ENCODE peak calls at places on chromosomes 4 and X, in ten cellular contexts. I is BE2C; N is vagina; W is SK-N-SH; R is CD8-positive, alpha-beta T cell; K is tibial artery; V is DND-41; S is IMR-90; Q is lower lobe of right lung; O is colonic mucosa. X is an unnamed sample. For H3K36me3, the result is how much of the 10 kb centered on the place peaks cover.

GRCh38 chr4:16663722-16664121 is 234.7 kb downstream of the LDB2 start:
- DNase-seq in I (no peak), N (no peak), W (no peak), R (no peak), K (no peak), V (no peak), S (no peak), Q (no peak), O (no peak), X (no peak)

GRCh38 chrX:112888916-112889315 is 48.3 kb upstream of the AMOT start:
- DNase-seq in I (no peak), N (no peak), W (no peak), R (no peak), K (no peak), V (peak), S (no peak), Q (no peak), O (no peak), X (no peak)

GRCh38 chrX:55135171-55135570 is 46.4 kb downstream of the PAGE2 start:
- DNase-seq in I (peak), N (no peak), W (peak), R (no peak), K (no peak), V (peak), S (peak), Q (no peak), O (peak), X (peak)

GRCh38 chr4:40931238-40931637 is 181.5 kb downstream of the NSUN7 start:
- DNase-seq in I (no peak), N (no peak), W (no peak), R (no peak), K (no peak), V (no peak), S (no peak), Q (no peak), O (no peak), X (no peak)

GRCh38 chr4:81207793-81208192 is 7.2 kb downstream of the PRKG2 start:
- DNase-seq in I (no peak), N (no peak), W (no peak), R (no peak), K (no peak), V (no peak), S (peak), Q (no peak), O (no peak), X (no peak)

GRCh38 chrX:20270557-20270880 is 3.8 kb upstream of the RPS6KA3 start:
- DNase-seq in I (no peak), N (no peak), W (no peak), R (no peak), K (no peak), V (no peak), S (peak), Q (no peak), O (no peak), X (no peak)

GRCh38 chr4:113604955-113605354 is 156.6 kb downstream of the CAMK2D start:
- DNase-seq in I (no peak), N (no peak), W (no peak), R (no peak), K (no peak), V (no peak), S (peak), Q (no peak), O (no peak), X (no peak)

GRCh38 chr4:23337292-23337691 is 552.6 kb downstream of the PPARGC1A start:
- DNase-seq in I (no peak), N (no peak), W (no peak), R (no peak), K (no peak), V (no peak), S (no peak), Q (no peak), O (no peak), X (no peak)

GRCh38 chr4:1871471-1872021 is 353 bp downstream of the NSD2 start:
- DNase-seq in I (no peak), N (no peak), W (peak), R (no peak), K (no peak), V (no peak), S (no peak), Q (no peak), O (peak), X (peak)

GRCh38 chr4:80096175-80096850 is 23.3 kb upstream of the ANTXR2 start:
- DNase-seq in I (no peak), N (no peak), W (no peak), R (no peak), K (no peak), V (no peak), S (no peak), Q (no peak), O (no peak), X (no peak)

GRCh38 chrX:50988649-50989048 is 78.1 kb downstream of the BMP15 start:
- DNase-seq in I (peak), N (no peak), W (peak), R (no peak), K (no peak), V (peak), S (peak), Q (no peak), O (peak), X (no peak)

GRCh38 chr4:64584981-64585557 is 175.8 kb upstream of the TECRL start:
- DNase-seq in I (peak), N (no peak), W (peak), R (no peak), K (no peak), V (peak), S (peak), Q (no peak), O (no peak), X (no peak)

GRCh38 chrX:31213941-31214340 is 142.1 kb upstream of the FTHL17 start:
- DNase-seq in I (peak), N (no peak), W (peak), R (no peak), K (no peak), V (no peak), S (peak), Q (no peak), O (no peak), X (no peak)

DNA sequence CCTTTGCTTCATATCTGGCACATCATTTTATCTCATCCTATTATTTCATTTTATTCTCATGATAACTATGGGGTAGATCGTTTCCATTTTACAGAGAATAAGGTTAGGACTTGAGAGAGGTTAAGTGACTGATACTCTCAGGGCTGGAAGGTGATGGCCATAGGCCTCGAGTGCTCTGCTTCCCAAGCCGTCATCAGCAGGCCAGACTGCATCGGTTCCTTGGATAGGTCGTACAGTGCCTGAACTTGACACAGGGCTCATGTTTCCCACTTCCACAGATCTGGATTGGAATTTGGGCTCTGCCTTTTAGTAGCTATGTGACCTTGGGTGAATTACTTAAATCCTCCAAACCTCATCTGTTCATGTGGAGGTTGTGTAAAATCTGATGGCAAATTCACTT is 81.4 kb downstream of the TMEM131L start:
- DNase-seq in I (no peak), N (no peak), W (no peak), R (no peak), K (no peak), V (no peak), S (no peak), Q (no peak), O (no peak), X (no peak)
- H3K36me3 ChIP-seq in I (under half), N (under half), W (under half), R (under half), K (under half), V (half or more), S (under half), Q (under half), O (under half), X (under half)

DNA sequence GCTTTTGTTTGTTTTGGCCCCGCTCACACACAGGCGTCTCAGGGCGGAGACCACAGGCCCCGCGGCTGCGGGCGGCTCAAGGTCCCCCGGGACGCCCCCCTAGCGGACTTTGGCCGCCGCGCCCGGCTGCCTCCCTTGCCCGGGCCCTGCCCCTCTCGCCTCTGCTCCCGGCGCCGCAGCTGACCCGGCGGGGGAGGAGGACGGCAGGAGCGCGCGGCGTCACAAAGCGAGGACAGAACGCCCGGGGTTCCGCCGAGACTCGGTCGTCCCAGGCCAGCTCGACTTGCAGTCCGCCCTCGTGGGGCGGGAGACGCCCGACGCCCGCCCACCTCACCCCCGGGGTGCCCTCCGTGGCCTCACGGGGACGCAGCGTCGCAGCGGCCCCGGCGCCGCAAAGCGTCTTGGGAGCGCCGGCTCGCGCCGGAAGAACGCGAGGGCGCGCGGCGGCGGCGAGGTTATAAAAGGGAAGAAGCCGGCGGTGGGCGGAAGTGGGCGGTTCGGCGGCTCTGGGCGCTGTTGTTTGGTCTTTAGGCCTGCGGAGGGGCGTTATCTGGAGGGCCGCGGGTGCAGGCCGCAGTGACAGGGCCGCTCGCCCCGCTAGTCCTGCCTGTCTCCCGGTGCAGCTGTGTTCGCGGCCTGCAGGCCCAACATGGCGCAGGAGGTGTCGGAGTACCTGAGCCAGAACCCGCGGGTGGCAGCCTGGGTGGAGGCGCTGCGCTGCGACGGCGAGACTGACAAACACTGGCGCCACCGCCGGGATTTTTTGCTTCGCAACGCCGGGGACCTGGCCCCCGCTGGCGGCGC is at the start of gene CDKN2AIP:
- DNase-seq in I (peak), N (peak), W (peak), R (peak), K (peak), V (peak), S (peak), Q (peak), O (peak), X (peak)
- TF ChIP-seq CTCF in I (peak), N (peak), W (peak), R (no peak), K (no peak), V (peak), S (no peak), Q (peak), O (no peak), X (no peak)

GRCh38 chr4:26891054-26891453 is 30.4 kb downstream of the STIM2 start:
- DNase-seq in I (no peak), N (no peak), W (no peak), R (no peak), K (no peak), V (no peak), S (no peak), Q (no peak), O (no peak), X (no peak)
- H3K36me3 ChIP-seq in I (under half), N (under half), W (under half), R (under half), K (under half), V (under half), S (under half), Q (under half), O (under half), X (under half)

GRCh38 chr4:5785806-5786680 is 75.0 kb downstream of the EVC start:
- DNase-seq in I (no peak), N (no peak), W (no peak), R (no peak), K (peak), V (no peak), S (peak), Q (no peak), O (no peak), X (no peak)

GRCh38 chr4:5782829-5783476 is 72.0 kb downstream of the EVC start:
- DNase-seq in I (no peak), N (no peak), W (no peak), R (no peak), K (peak), V (no peak), S (no peak), Q (no peak), O (no peak), X (no peak)

GRCh38 chr4:5784021-5784420 is 73.0 kb downstream of the EVC start:
- DNase-seq in I (no peak), N (no peak), W (no peak), R (no peak), K (peak), V (no peak), S (no peak), Q (no peak), O (no peak), X (no peak)

GRCh38 chr4:5783486-5783885 is 72.5 kb downstream of the EVC start:
- DNase-seq in I (no peak), N (no peak), W (no peak), R (no peak), K (peak), V (no peak), S (no peak), Q (no peak), O (no peak), X (no peak)

DNA sequence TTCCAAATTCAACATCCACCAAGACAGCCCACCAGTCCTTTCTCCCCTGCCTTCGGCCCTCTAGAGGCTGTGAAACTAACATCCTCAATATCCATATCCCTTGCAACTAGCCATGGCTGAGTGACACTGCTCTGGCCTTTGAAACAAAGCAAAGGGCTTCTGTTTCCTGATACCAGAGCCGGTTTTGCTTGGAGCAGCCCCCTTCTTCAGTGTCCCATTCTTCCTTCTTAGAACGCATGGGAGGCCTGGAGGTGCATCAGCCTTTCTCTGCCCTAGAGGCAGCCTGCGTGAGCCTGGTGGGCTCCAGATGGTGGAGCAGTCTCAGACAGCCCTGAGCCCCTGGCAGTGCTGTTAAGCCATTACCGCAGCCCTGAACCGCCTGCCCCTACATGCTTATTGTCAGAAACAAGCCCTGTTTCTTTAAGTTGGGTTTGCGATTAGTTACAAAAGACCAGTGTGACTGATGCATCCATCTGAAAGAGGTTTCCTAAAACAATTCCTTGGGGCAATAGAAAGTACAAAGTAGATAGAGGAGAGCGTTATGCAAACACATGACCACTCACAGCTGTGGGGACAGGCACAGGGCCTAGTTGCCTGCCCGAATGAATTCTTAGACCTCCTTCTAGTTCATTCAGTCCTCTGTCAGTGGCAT is 74.1 kb downstream of the EVC start:
- DNase-seq in I (no peak), N (no peak), W (no peak), R (no peak), K (peak), V (no peak), S (no peak), Q (no peak), O (no peak), X (no peak)
- TF ChIP-seq CTCF in I (no peak), N (no peak), W (no peak), R (no peak), K (no peak), V (no peak), S (no peak), Q (no peak), O (no peak), X (no peak)

GRCh38 chrX:1397441-1397840 is 5.5 kb upstream of the SLC25A6 start:
- DNase-seq in I (no peak), N (no peak), W (no peak), R (no peak), K (peak), V (no peak), S (no peak), Q (peak), O (no peak), X (no peak)
- H3K36me3 ChIP-seq in I (under half), N (under half), W (under half), R (under half), K (under half), V (half or more), S (under half), Q (under half), O (under half), X (under half)

GRCh38 chr4:144090744-144091143 is 49.8 kb downstream of the GYPA start:
- DNase-seq in I (no peak), N (no peak), W (no peak), R (no peak), K (no peak), V (no peak), S (no peak), Q (no peak), O (no peak), X (no peak)
- TF ChIP-seq CTCF in I (no peak), N (no peak), W (no peak), R (no peak), K (no peak), V (no peak), S (no peak), Q (no peak), O (no peak), X (no peak)

DNA sequence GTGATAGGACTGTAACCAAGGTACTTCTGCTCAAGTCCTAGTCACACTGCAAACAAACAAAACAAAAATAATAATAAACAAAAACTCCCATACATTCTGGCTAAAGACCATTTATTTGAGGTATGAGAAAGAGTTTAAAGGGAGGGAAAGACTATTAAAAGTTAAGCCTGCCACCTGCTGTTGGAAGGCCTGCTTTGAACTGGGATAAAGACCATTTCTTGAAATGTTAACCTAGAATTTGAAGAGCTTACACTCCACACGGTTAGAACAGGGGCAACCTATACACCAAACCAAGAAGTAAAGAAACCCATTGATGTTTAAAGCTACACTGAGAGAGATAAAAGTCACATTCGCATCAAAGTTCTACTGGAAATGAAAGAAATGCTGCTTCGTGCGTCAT is 548.7 kb upstream of the DIPK2B start:
- DNase-seq in I (no peak), N (no peak), W (no peak), R (no peak), K (no peak), V (no peak), S (no peak), Q (no peak), O (no peak), X (peak)
- H3K36me3 ChIP-seq in I (under half), N (under half), W (half or more), R (under half), K (under half), V (under half), S (under half), Q (under half), O (under half), X (under half)

GRCh38 chr4:182310316-182310715 is 67.1 kb downstream of the TENM3 start:
- DNase-seq in I (no peak), N (no peak), W (no peak), R (no peak), K (no peak), V (no peak), S (peak), Q (no peak), O (no peak), X (no peak)

GRCh38 chr4:182307746-182308145 is 64.5 kb downstream of the TENM3 start:
- DNase-seq in I (no peak), N (no peak), W (no peak), R (no peak), K (no peak), V (no peak), S (peak), Q (no peak), O (no peak), X (no peak)

GRCh38 chr4:182309877-182310276 is 66.7 kb downstream of the TENM3 start:
- DNase-seq in I (no peak), N (no peak), W (no peak), R (no peak), K (no peak), V (no peak), S (no peak), Q (no peak), O (no peak), X (no peak)

GRCh38 chr4:182303847-182304246 is 60.6 kb downstream of the TENM3 start:
- DNase-seq in I (no peak), N (no peak), W (no peak), R (no peak), K (no peak), V (no peak), S (no peak), Q (no peak), O (no peak), X (no peak)

GRCh38 chr4:182306792-182307507 is 63.7 kb downstream of the TENM3 start:
- DNase-seq in I (no peak), N (no peak), W (no peak), R (no peak), K (no peak), V (no peak), S (peak), Q (no peak), O (no peak), X (no peak)
- TF ChIP-seq CTCF in I (peak), N (no peak), W (peak), R (no peak), K (no peak), V (peak), S (peak), Q (no peak), O (no peak), X (no peak)

DNA sequence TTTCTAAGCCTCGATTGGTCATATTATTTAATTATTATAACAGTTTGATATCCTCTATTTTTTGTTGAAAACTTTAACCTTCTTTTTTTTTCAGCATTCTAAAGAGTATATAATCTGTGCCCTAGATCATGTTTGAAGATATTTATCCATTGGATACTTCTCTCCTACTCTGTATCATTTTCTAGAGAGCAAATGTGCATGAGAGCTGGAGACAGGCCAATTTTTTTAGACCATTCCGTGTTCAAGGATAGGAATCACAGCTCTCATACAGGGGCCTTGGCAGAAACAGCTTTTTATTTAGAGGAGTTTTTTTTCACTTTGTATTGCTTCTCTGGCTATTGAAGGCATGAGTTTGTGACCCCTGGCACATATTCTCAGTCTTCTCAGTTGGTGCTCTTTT is 57.7 kb upstream of the TBC1D14 start:
- DNase-seq in I (no peak), N (no peak), W (no peak), R (no peak), K (no peak), V (no peak), S (no peak), Q (no peak), O (no peak), X (no peak)
- H3K36me3 ChIP-seq in I (under half), N (under half), W (under half), R (under half), K (under half), V (half or more), S (under half), Q (under half), O (under half), X (under half)

GRCh38 chr4:105146286-105147219 is at the start of gene TET2:
- DNase-seq in I (peak), N (peak), W (peak), R (peak), K (peak), V (no peak), S (peak), Q (peak), O (peak), X (peak)
- TF ChIP-seq CTCF in I (no peak), N (no peak), W (no peak), R (no peak), K (no peak), V (no peak), S (no peak), Q (peak), O (no peak), X (no peak)

X was measured in mucosa of descending colon.